ENCODE peak calls at places on chromosomes 1 and 21, in five cellular contexts. P is HEK293T, Y is HuH-7.5, Q is mesendoderm, W is HFF-Myc. K is an unnamed sample.

GRCh38 chr1:193070942-193071341 is 11.5 kb downstream of the RO60 start:
- DNase-seq in W (no peak), Y (no peak), Q (peak; percentile 56), P (peak; percentile 18), K (no peak)

GRCh38 chr1:100164226-100164625 is 13.8 kb downstream of the LRRC39 start:
- DNase-seq in P (no peak), Q (no peak), W (no peak), Y (no peak), K (no peak)

GRCh38 chr1:20376880-20377494 is 86.3 kb downstream of the VWA5B1 start:
- DNase-seq in Q (peak; percentile 63), W (peak; percentile 16), P (peak; percentile 81), Y (peak; percentile 71), K (no peak)

GRCh38 chr1:29984544-29985375 is 738.6 kb downstream of the MATN1 start:
- DNase-seq in Q (peak; percentile 51), Y (no peak), P (no peak), W (no peak), K (no peak)

GRCh38 chr1:34885405-34886247 is 26.1 kb upstream of the SMIM12 start:
- DNase-seq in Q (peak; percentile 65), W (no peak), Y (no peak), P (no peak), K (no peak)

GRCh38 chr1:229412056-229412455 is 21.8 kb downstream of the ACTA1 start:
- DNase-seq in W (no peak), P (no peak), Q (no peak), Y (no peak), K (no peak)

GRCh38 chr1:16143566-16144324 is 12.1 kb downstream of the EPHA2 start:
- DNase-seq in P (no peak), Q (no peak), W (no peak), Y (peak; percentile 96), K (no peak)

GRCh38 chr1:11531943-11532342 is 53.0 kb downstream of the DISP3 start:
- DNase-seq in Q (no peak), Y (no peak), P (no peak), W (no peak), K (no peak)

GRCh38 chr1:9710037-9710436 is 58.5 kb downstream of the PIK3CD start:
- DNase-seq in Y (no peak), P (no peak), W (no peak), Q (no peak), K (no peak)

GRCh38 chr1:50981741-50982140 is 11.7 kb downstream of the CDKN2C start:
- DNase-seq in Q (no peak), P (no peak), Y (no peak), W (no peak), K (no peak)

GRCh38 chr1:205812271-205812877 is 624 bp downstream of the SLC41A1 start:
- DNase-seq in P (peak; percentile 60), Q (peak; percentile 61), Y (peak; percentile 27), W (no peak), K (no peak)

GRCh38 chr1:7573481-7573880 is 197.6 kb upstream of the VAMP3 start:
- DNase-seq in P (no peak), Y (no peak), Q (no peak), W (no peak), K (no peak)

GRCh38 chr1:11352058-11352715 is 79.2 kb downstream of the UBIAD1 start:
- DNase-seq in Y (no peak), Q (no peak), W (no peak), P (no peak), K (no peak)

GRCh38 chr1:4430406-4431404 is 223.7 kb upstream of the AJAP1 start:
- DNase-seq in W (no peak), Q (no peak), P (no peak), Y (no peak), K (no peak)

GRCh38 chr1:202765726-202766125 is 42.5 kb downstream of the KDM5B start:
- DNase-seq in P (no peak), W (no peak), Y (no peak), Q (no peak), K (no peak)

GRCh38 chr1:228341814-228342626 is 64.6 kb downstream of the TRIM11 start:
- DNase-seq in Q (no peak), W (no peak), Y (no peak), P (no peak), K (no peak)

GRCh38 chr1:1624443-1625403 is 7.2 kb upstream of the MMP23B start:
- DNase-seq in W (no peak), Q (peak; percentile 38), Y (no peak), P (no peak), K (no peak)

GRCh38 chr1:155485945-155486344 is 76.7 kb downstream of the ASH1L start:
- DNase-seq in Y (no peak), Q (no peak), W (no peak), P (no peak), K (peak; percentile 25)

GRCh38 chr21:27001526-27001925 is 34.6 kb upstream of the ADAMTS5 start:
- DNase-seq in Q (no peak), W (no peak), Y (no peak), P (no peak), K (no peak)

GRCh38 chr1:215710340-215710971 is 143.4 kb downstream of the KCTD3 start:
- DNase-seq in P (peak; percentile 66), Y (peak; percentile 40), Q (peak; percentile 82), W (peak; percentile 42), K (no peak)

GRCh38 chr1:7298749-7299151 is 472.3 kb upstream of the VAMP3 start:
- DNase-seq in W (no peak), Q (peak; percentile 55), Y (no peak), P (no peak), K (no peak)